ENCODE peak calls at places on chromosomes 3 and 15, in nine cellular contexts. S is astrocyte, X is GM23248, K is PC-3, W is OCI-LY7, G is HCT116, R is mammary epithelial cell, A is H9, U is keratinocyte. Q is an unnamed sample. For H3K4me1, the result is how much of the 10 kb centered on the place peaks cover.

GRCh38 chr3:183466575-183466974 is 38.2 kb upstream of the MCF2L2 start:
- DNase-seq in X (no peak), U (no peak), G (no peak), A (no peak), W (no peak), S (no peak), R (no peak), K (no peak), Q (no peak)

GRCh38 chr3:109851854-109852253 is 514.5 kb upstream of the DPPA4 start:
- DNase-seq in X (no peak), A (no peak), W (no peak), R (no peak), G (no peak), K (no peak), S (no peak), U (no peak), Q (no peak)

GRCh38 chr15:40506964-40507571 is 36.3 kb downstream of the CHST14 start:
- DNase-seq in R (peak), W (peak), X (peak), U (no peak), G (peak), K (peak), S (peak), A (peak), Q (peak)

GRCh38 chr15:90883526-90883931 is 775 bp upstream of the FES start:
- DNase-seq in A (no peak), K (no peak), U (no peak), R (no peak), S (no peak), W (no peak), X (peak), G (no peak), Q (no peak)

GRCh38 chr3:58206406-58207011 is 4.3 kb downstream of the DNASE1L3 start:
- DNase-seq in A (no peak), G (no peak), K (peak), R (peak), X (peak), U (no peak), W (no peak), S (peak), Q (peak)

GRCh38 chr3:164851204-164851603 is 227.1 kb downstream of the SI start:
- DNase-seq in A (no peak), G (no peak), S (no peak), W (no peak), X (no peak), R (no peak), U (no peak), K (no peak), Q (no peak)

GRCh38 chr3:27591811-27592210 is 107.6 kb upstream of the SLC4A7 start:
- DNase-seq in K (no peak), W (no peak), X (no peak), S (peak), G (no peak), U (no peak), A (no peak), R (no peak), Q (no peak)

GRCh38 chr15:63971427-63971805 is 74.9 kb downstream of the DAPK2 start:
- DNase-seq in W (peak), U (no peak), A (peak), S (no peak), G (no peak), X (no peak), R (no peak), K (no peak), Q (no peak)

GRCh38 chr15:89097313-89097712 is 9.1 kb downstream of the ABHD2 start:
- DNase-seq in R (no peak), X (no peak), G (no peak), U (no peak), S (no peak), A (no peak), K (no peak), W (no peak), Q (no peak)

GRCh38 chr3:143222505-143222904 is 102.9 kb downstream of the CHST2 start:
- DNase-seq in U (no peak), R (no peak), A (no peak), K (no peak), X (peak), W (no peak), G (no peak), S (peak), Q (no peak)

GRCh38 chr15:74322558-74323180 is 44.8 kb downstream of the CYP11A1 start:
- DNase-seq in S (no peak), X (peak), U (peak), K (peak), A (peak), G (peak), W (peak), R (peak), Q (peak)

GRCh38 chr15:87874896-87875661 is 381.5 kb downstream of the NTRK3 start:
- DNase-seq in W (no peak), A (peak), R (no peak), K (no peak), U (no peak), G (no peak), X (peak), S (peak), Q (peak)

GRCh38 chr3:195537995-195538394 is 5.1 kb downstream of the PPP1R2 start:
- DNase-seq in S (no peak), G (no peak), A (no peak), R (no peak), K (no peak), W (peak), X (no peak), U (no peak), Q (no peak)

DNA sequence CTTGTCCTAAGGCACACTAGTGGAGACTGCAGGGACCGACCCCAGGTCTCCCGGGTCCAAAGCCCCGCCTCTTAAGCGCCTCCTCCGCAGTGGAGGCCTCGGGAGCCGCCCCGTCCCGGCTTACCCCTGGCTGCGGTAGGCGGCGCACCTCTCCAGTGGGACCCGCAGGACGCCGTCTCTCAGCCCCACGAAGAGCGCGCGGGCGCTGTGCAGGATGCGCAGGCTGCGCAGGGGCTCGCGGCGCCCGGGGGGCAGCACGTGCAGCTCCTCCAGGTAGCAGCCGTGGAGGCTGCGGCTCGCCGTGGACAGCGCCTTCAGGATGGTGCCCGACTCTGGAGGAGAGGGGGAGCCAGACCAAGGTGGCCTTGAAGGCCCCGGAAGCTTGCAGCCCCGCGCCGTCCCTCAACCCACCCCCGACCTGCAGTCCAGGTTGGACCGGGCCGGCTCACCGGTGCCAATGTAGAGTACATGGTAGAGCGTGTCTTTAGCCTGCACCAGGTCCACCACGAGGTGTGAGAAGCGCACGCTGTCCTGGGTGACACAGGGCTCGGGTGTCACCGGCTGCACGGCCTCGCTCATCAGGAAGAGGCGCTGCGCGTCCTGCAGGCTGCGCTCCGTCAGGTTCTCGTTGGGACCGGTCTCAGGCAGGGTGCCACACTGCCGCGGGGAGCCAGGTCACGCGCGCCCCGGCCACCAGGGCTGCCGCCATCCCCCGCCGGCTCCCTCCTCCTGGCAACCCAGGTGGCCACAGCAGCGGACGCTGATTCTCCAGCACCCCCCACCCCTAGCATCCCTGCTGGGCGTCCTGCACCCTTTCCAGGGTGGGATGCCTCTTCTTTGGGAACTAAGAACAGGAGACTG is 105.5 kb downstream of the SEMA5B start:
- DNase-seq in K (no peak), X (peak), U (no peak), G (no peak), W (no peak), S (no peak), R (no peak), A (peak), Q (no peak)
- H3K4me2 ChIP-seq in K (no peak), X (no peak), U (peak), G (peak), W (no peak), S (no peak), R (peak), A (peak), Q (no peak)

GRCh38 chr3:141407817-141408216 is 39.5 kb downstream of the ZBTB38 start:
- DNase-seq in A (no peak), W (no peak), X (no peak), U (no peak), R (no peak), G (no peak), S (no peak), K (no peak), Q (no peak)
- H3K4me1 ChIP-seq in A (under half), W (under half), X (half or more), U (half or more), R (half or more), G (under half), S (half or more), K (half or more), Q (half or more)

GRCh38 chr3:135887220-135887619 is 78.3 kb upstream of the PPP2R3A start:
- DNase-seq in R (peak), A (no peak), W (no peak), X (peak), G (peak), K (peak), S (peak), U (peak), Q (peak)
- H2AFZ ChIP-seq in R (no peak), A (no peak), W (no peak), X (no peak), G (no peak), K (no peak), S (no peak), U (no peak), Q (no peak)

DNA sequence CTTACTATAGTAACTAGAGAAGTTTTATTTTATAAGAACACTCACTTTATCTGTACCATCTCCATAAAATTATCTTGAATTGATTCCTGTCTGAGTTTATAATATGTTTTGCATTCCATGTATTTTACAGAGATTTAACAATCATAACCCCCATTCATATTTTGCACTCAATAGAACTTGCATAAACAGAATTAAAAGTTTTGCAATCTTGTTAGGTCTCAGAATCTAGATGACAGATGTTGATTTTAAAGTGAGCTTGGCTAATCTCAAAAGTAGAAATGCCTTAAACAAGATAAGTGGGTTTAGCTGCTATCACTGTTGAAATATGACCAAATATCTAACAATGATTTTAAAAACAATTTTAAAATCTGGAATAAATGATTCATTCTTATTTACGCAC is 107.9 kb upstream of the EPHA6 start:
- DNase-seq in G (no peak), U (no peak), S (no peak), A (no peak), K (no peak), R (no peak), W (no peak), X (no peak), Q (no peak)
- H3K4me2 ChIP-seq in G (no peak), U (no peak), S (no peak), A (no peak), K (no peak), R (no peak), W (no peak), X (no peak), Q (no peak)

GRCh38 chr3:172281884-172282283 is 166.4 kb downstream of the GHSR start:
- DNase-seq in A (no peak), X (no peak), G (no peak), K (no peak), U (no peak), W (no peak), S (no peak), R (no peak), Q (no peak)
- H3K4me1 ChIP-seq in A (under half), X (under half), G (under half), K (under half), U (under half), W (under half), S (under half), R (under half), Q (under half)

GRCh38 chr15:48371550-48371949 is 40.3 kb downstream of the DUT start:
- DNase-seq in R (no peak), X (no peak), W (no peak), U (no peak), A (no peak), K (no peak), G (no peak), S (no peak), Q (no peak)

GRCh38 chr15:48371961-48372360 is 40.7 kb downstream of the DUT start:
- DNase-seq in R (no peak), U (no peak), X (no peak), A (no peak), W (no peak), S (no peak), G (no peak), K (no peak), Q (no peak)

GRCh38 chr15:48374472-48374871 is 43.2 kb downstream of the DUT start:
- DNase-seq in U (no peak), R (no peak), X (no peak), A (no peak), S (peak), W (no peak), K (no peak), G (no peak), Q (peak)

GRCh38 chr15:48375767-48376166 is 44.5 kb downstream of the DUT start:
- DNase-seq in X (no peak), R (no peak), G (no peak), S (no peak), A (no peak), K (no peak), W (no peak), U (no peak), Q (no peak)

GRCh38 chr15:48373855-48374421 is 42.7 kb downstream of the DUT start:
- DNase-seq in X (peak), K (peak), W (no peak), A (no peak), U (peak), R (peak), G (no peak), S (peak), Q (peak)
- H2AFZ ChIP-seq in X (peak), K (peak), W (no peak), A (no peak), U (peak), R (peak), G (no peak), S (peak), Q (no peak)

DNA sequence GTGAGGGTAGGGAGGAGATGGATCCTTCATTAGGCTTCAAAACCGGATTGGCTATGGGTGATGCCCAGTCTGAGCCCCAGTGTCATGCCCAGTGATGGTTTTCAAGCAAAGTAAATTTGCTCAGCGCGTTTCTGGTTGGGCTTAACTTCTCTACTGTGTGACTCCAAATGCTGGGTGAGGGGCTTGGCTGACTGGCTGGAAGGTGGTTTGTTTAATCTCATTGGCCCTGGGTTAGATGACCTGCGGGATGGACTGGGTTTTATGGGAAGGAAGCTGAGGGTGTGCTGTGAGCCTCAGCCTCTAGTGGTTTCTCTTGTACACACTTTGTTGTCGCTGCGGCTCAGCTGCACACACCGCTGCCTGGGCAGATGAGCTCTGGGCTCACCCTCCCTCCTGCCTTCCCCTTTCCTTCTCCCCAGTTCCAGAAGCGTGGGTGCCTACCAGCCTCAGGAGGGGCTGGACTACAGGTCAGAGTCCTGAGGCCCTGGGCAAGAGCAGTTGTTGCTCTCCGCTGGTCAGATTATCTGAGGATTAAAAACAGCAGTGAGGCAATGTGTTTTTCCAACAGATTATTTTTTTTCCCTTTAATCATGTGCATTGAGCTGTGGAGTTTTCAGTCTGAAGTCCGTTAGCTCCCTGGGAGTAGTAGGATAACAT is 18.6 kb downstream of the PDIA5 start:
- DNase-seq in X (no peak), U (no peak), K (no peak), R (no peak), A (no peak), G (no peak), W (no peak), S (no peak), Q (no peak)
- H3K4me2 ChIP-seq in X (peak), U (no peak), K (no peak), R (no peak), A (no peak), G (no peak), W (no peak), S (peak), Q (peak)

DNA sequence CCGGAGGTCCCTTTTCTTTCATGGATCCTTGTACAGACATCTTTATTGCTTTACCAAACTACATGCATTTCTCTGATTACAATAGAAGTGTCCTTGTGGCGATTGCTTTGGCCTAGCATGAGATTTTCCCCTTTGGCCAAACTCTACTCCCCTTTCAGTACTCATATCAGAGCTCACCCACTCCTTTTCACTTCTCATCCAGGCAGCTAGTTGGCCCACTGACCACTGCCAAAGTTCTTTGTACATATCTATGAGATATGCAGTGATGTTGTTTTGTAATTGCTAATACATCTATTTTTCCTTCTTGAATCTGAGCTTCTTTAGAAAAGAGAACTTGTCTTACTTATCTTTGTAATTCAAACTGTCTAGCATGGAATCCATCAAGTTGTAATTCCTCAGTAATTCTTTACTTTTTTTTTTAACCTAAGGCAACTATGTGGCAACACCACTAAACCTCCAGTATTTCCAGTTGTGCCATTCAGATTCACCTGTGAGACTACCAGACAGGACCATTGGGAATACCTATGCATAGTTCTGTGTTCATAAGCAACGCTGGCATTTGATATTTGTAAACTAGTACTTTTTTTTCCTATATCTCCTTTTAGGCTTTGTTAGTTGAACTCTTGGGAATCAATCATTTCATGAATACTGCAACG is 39.2 kb downstream of the AADACL2 start:
- DNase-seq in R (no peak), X (no peak), W (no peak), G (no peak), U (no peak), S (no peak), K (no peak), A (no peak), Q (no peak)
- H3K4me1 ChIP-seq in R (under half), X (under half), W (under half), G (under half), U (under half), S (under half), K (under half), A (under half), Q (under half)